ENCODE peak calls at places on chromosomes 12 and 14, in seven cellular contexts. N is neuronal stem cell, X is suprapubic skin, T is hepatocyte, L is cardiac muscle cell, C is Caco-2, A is fibroblast of lung. P is an unnamed sample.

GRCh38 chr14:96584199-96584906 is 82.2 kb downstream of the PAPOLA start:
- DNase-seq in N (peak; percentile 61), A (peak; percentile 35), X (no peak), L (peak; percentile 89), T (peak; percentile 84), C (peak; percentile 84), P (no peak)

GRCh38 chr12:68521321-68521839 is 89.3 kb upstream of the RAP1B start:
- DNase-seq in X (no peak), A (peak; percentile 87), C (no peak), T (peak; percentile 21), L (no peak), N (no peak), P (no peak)

GRCh38 chr12:53254816-53255545 is 13.1 kb upstream of the ESPL1 start:
- DNase-seq in C (no peak), A (no peak), L (no peak), T (no peak), X (no peak), N (no peak), P (no peak)

GRCh38 chr12:88242161-88242925 is 100.2 kb downstream of the TMTC3 start:
- DNase-seq in L (no peak), N (no peak), C (no peak), X (no peak), A (peak; percentile 99), T (peak; percentile 10), P (peak; percentile 66)

GRCh38 chr12:82651489-82651888 is 35.2 kb upstream of the TMTC2 start:
- DNase-seq in N (no peak), C (no peak), L (no peak), A (no peak), X (no peak), T (no peak), P (peak; percentile 68)

GRCh38 chr12:54014315-54015209 is 5.8 kb downstream of the HOXC8 start:
- DNase-seq in L (no peak), T (no peak), C (no peak), A (no peak), X (no peak), N (no peak), P (no peak)

GRCh38 chr12:123102781-123103503 is 47.9 kb downstream of the PITPNM2 start:
- DNase-seq in A (no peak), X (no peak), L (no peak), C (no peak), N (no peak), T (no peak), P (peak; percentile 51)

GRCh38 chr12:2877047-2877958 is at the start of the genes FOXM1 and RHNO1:
- DNase-seq in C (peak; percentile 97), L (peak; percentile 92), A (peak; percentile 79), T (peak; percentile 95), N (peak; percentile 90), X (peak; percentile 93), P (peak; percentile 94)

GRCh38 chr14:54147285-54147684 is 190.7 kb upstream of the BMP4 start:
- DNase-seq in N (no peak), A (peak; percentile 81), T (no peak), C (no peak), L (no peak), X (no peak), P (no peak)

GRCh38 chr12:15956413-15957185 is 45.5 kb downstream of the DERA start:
- DNase-seq in X (no peak), L (no peak), T (peak; percentile 50), C (peak; percentile 56), N (no peak), A (peak; percentile 60), P (peak; percentile 98)

GRCh38 chr12:27081668-27082091 is 698 bp downstream of the C12orf71 start:
- DNase-seq in C (peak; percentile 42), A (no peak), L (no peak), T (no peak), N (no peak), X (no peak), P (no peak)

GRCh38 chr12:65152012-65152411 is 17.4 kb upstream of the LEMD3 start:
- DNase-seq in X (no peak), A (peak; percentile 2), L (no peak), C (no peak), T (no peak), N (no peak), P (no peak)

GRCh38 chr12:116959845-116960514 is 49.2 kb downstream of the FBXW8 start:
- DNase-seq in A (peak; percentile 34), C (no peak), T (no peak), L (no peak), N (no peak), X (no peak), P (no peak)

GRCh38 chr12:55930771-55931316 is at the start of gene DGKA:
- DNase-seq in X (peak; percentile 76), T (peak; percentile 74), C (peak; percentile 43), L (peak; percentile 57), A (peak; percentile 71), N (no peak), P (peak; percentile 34)

GRCh38 chr12:111248981-111249380 is 119.9 kb downstream of the PHETA1 start:
- DNase-seq in L (no peak), X (no peak), A (peak; percentile 6), C (no peak), N (no peak), T (no peak), P (no peak)

GRCh38 chr12:122276242-122276641 is 9.9 kb upstream of the VPS33A start:
- DNase-seq in C (no peak), A (no peak), T (no peak), X (no peak), L (no peak), N (no peak), P (no peak)

GRCh38 chr14:87156878-87157277 is 836.1 kb downstream of the GALC start:
- DNase-seq in T (no peak), N (no peak), L (no peak), C (no peak), X (no peak), A (no peak), P (no peak)

GRCh38 chr14:63770187-63770807 is 42.4 kb upstream of the SGPP1 start:
- DNase-seq in A (peak; percentile 41), N (no peak), C (peak; percentile 54), L (no peak), T (peak; percentile 63), X (no peak), P (peak; percentile 36)

GRCh38 chr14:23153891-23154796 is 29.3 kb downstream of the SLC7A8 start:
- DNase-seq in L (peak; percentile 43), N (no peak), C (no peak), A (peak; percentile 54), X (peak; percentile 96), T (peak; percentile 74), P (no peak)

GRCh38 chr12:83656004-83656403 is 969.3 kb downstream of the TMTC2 start:
- DNase-seq in N (no peak), A (no peak), T (no peak), L (no peak), X (no peak), C (no peak), P (no peak)

GRCh38 chr12:124703852-124704251 is 136.4 kb upstream of the NCOR2 start:
- DNase-seq in C (no peak), L (no peak), T (no peak), A (no peak), N (no peak), X (no peak), P (no peak)

GRCh38 chr14:63418020-63418419 is 99.3 kb upstream of the GPHB5 start:
- DNase-seq in T (no peak), L (no peak), X (no peak), A (no peak), N (no peak), C (no peak), P (no peak)

DNA sequence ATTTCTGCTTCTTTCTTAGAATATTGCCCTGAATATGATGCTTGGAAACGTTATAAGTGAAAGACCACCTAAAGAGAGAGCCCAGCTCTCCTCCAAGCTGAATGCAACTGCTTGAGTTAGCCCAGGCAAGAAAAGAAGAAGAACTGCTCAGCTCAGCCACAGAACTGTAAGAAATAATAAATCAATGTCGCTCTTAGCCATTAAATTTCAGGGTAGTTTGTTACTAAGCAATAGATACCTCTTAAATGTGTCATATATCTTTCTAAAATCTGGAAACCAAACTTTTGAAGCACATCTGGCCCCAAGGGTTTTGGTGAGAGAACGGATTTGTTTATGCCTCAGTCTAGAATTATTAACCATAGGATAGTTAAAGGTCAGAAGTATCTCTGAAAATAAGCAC is 50.4 kb downstream of the SLC6A15 start:
- DNase-seq in L (no peak), A (no peak), N (no peak), T (no peak), C (no peak), X (no peak), P (no peak)
- H3K4me1 ChIP-seq in L (no peaks in the 10 kb centered on the region), A (no peaks in the 10 kb centered on the region), N (no peaks in the 10 kb centered on the region), T (no peaks in the 10 kb centered on the region), C (no peaks in the 10 kb centered on the region), X (no peaks in the 10 kb centered on the region), P (no peaks in the 10 kb centered on the region)

DNA sequence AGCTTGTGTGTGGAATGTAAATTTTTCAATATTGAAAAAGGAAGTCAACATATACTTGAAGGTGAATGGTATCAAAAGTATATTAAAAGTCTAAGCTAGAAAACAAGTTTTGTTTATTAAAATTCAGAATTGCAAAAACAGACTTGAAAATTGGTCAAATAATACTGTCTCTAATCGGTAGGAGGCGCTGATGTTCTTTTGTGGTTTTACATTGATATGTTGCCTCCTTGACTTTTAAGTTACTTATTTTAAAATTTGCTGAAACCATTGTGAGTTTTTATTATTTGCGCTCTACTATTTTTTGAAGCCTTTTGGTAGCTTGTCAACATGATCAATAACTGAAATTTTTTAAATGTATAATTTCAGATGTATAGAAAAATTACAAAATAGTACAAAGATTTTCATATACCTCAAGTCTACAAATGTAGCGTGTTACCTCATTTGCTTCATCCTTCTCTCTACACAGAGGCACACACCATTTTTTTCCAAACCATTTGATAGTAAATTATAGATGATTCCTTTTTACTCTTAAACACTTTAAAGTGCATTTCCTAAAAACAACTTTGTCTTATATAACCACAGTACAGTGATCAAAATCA is 6.9 kb downstream of the RTRAF start:
- DNase-seq in C (no peak), L (peak; percentile 60), N (no peak), X (no peak), T (peak; percentile 55), A (peak; percentile 26), P (no peak)
- H3K4me1 ChIP-seq in C (no peaks in the 10 kb centered on the region), L (peaks cover 7% of the 10 kb centered on the region), N (no peaks in the 10 kb centered on the region), X (no peaks in the 10 kb centered on the region), T (no peaks in the 10 kb centered on the region), A (peaks cover 11% of the 10 kb centered on the region), P (peaks cover under 1% of the 10 kb centered on the region)

GRCh38 chr12:109947511-109947910 is 47.4 kb downstream of the TCHP start:
- DNase-seq in X (no peak), T (no peak), C (no peak), L (no peak), A (peak; percentile 92), N (no peak), P (no peak)
- H3K4me1 ChIP-seq in X (peaks cover 24% of the 10 kb centered on the region), T (peaks cover 27% of the 10 kb centered on the region), C (no peaks in the 10 kb centered on the region), L (peaks cover 51% of the 10 kb centered on the region), A (peaks cover 52% of the 10 kb centered on the region), N (peaks cover 23% of the 10 kb centered on the region), P (peaks cover 27% of the 10 kb centered on the region)

GRCh38 chr12:86521870-86522269 is 265.7 kb upstream of the MGAT4C start:
- DNase-seq in A (no peak), X (no peak), L (no peak), T (no peak), N (no peak), C (no peak), P (no peak)

GRCh38 chr12:86526060-86526595 is 269.9 kb upstream of the MGAT4C start:
- DNase-seq in X (no peak), T (no peak), N (no peak), C (no peak), L (no peak), A (no peak), P (no peak)

DNA sequence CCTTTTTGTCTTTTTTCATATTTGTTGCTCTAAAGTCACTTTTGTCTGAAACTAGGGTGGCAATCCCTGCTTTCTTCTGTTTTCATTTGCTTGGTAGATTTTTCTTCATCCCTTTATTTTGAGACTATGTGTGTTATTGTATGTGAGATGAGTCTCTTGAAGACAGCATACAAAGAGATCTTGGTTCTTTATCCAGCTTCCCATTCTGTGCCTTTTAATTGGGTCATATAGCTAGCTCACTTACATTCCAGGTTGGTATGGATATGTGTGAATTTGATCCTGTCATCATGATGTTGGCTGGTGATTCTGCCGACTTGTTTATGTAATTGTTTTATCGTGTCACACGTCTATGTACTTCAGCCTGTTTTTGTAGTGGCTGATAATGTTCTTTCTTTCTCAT is 267.7 kb upstream of the MGAT4C start:
- DNase-seq in T (no peak), L (no peak), X (no peak), C (no peak), N (no peak), A (no peak), P (no peak)
- H3K4me1 ChIP-seq in T (no peaks in the 10 kb centered on the region), L (no peaks in the 10 kb centered on the region), X (no peaks in the 10 kb centered on the region), C (no peaks in the 10 kb centered on the region), N (no peaks in the 10 kb centered on the region), A (no peaks in the 10 kb centered on the region), P (no peaks in the 10 kb centered on the region)